ENCODE peak calls at places on chromosomes 12 and 14, in six cellular contexts. O is GM23338, J is GM23248, S is neural progenitor cell, L is PC-3, K is MM.1S. U is an unnamed sample. For H3F3A, the result is how much of the 10 kb centered on the place peaks cover.

GRCh38 chr12:60152756-60153155 is 556.9 kb downstream of the SLC16A7 start:
- DNase-seq in O (no peak), J (no peak), S (no peak), K (no peak), L (peak), U (no peak)

GRCh38 chr12:105522166-105522825 is 191.8 kb downstream of the C12orf75 start:
- DNase-seq in L (peak), J (peak), S (no peak), K (no peak), O (no peak), U (peak)

GRCh38 chr12:102119674-102120563 is at the start of the genes NUP37 and PARPBP:
- DNase-seq in S (peak), L (peak), O (peak), J (peak), K (peak), U (peak)

GRCh38 chr12:11650697-11651281 is 1.3 kb downstream of the ETV6 start:
- DNase-seq in J (peak), S (peak), K (peak), O (no peak), L (peak), U (no peak)

GRCh38 chr12:46711756-46712155 is 114.0 kb downstream of the SLC38A4 start:
- DNase-seq in L (no peak), J (peak), O (no peak), K (no peak), S (no peak), U (no peak)

GRCh38 chr12:104215638-104216297 is at the start of gene TXNRD1:
- DNase-seq in L (no peak), S (peak), K (peak), O (peak), J (peak), U (peak)

GRCh38 chr12:113040722-113041168 is 15.8 kb upstream of the DTX1 start:
- DNase-seq in K (no peak), L (peak), S (no peak), O (no peak), J (peak), U (peak)

GRCh38 chr12:128671528-128672042 is 152.2 kb downstream of the SLC15A4 start:
- DNase-seq in L (peak), S (no peak), J (no peak), O (peak), K (no peak), U (no peak)

GRCh38 chr12:101051901-101052550 is 158.0 kb downstream of the SLC5A8 start:
- DNase-seq in S (no peak), J (peak), K (no peak), O (no peak), L (peak), U (no peak)

GRCh38 chr12:95266250-95266649 is 48.6 kb downstream of the VEZT start:
- DNase-seq in K (no peak), S (no peak), J (no peak), O (no peak), L (no peak), U (no peak)

GRCh38 chr14:54589076-54589475 is 22.1 kb downstream of the SAMD4A start:
- DNase-seq in J (peak), S (no peak), O (no peak), K (no peak), L (peak), U (no peak)

GRCh38 chr12:64625243-64626077 is 15.2 kb downstream of the RASSF3 start:
- DNase-seq in K (no peak), L (peak), J (peak), O (no peak), S (no peak), U (peak)

GRCh38 chr12:115194448-115194847 is 510.5 kb upstream of the TBX3 start:
- DNase-seq in K (no peak), L (no peak), O (no peak), S (no peak), J (no peak), U (no peak)

GRCh38 chr14:24269910-24270536 is 1.4 kb downstream of the RABGGTA start:
- DNase-seq in S (no peak), J (no peak), L (no peak), K (no peak), O (no peak), U (no peak)

GRCh38 chr12:48940181-48940580 is 14.9 kb upstream of the FKBP11 start:
- DNase-seq in S (no peak), K (no peak), L (no peak), O (no peak), J (peak), U (no peak)

GRCh38 chr14:23008836-23009235 is 1.1 kb downstream of the C14orf93 start:
- DNase-seq in J (no peak), S (no peak), L (peak), O (no peak), K (peak), U (no peak)

GRCh38 chr12:91347686-91348085 is 165.1 kb upstream of the DCN start:
- DNase-seq in O (no peak), K (no peak), L (no peak), S (no peak), J (peak), U (no peak)
- H2AFZ ChIP-seq in O (no peak), K (no peak), L (no peak), S (no peak), J (peak), U (peak)

DNA sequence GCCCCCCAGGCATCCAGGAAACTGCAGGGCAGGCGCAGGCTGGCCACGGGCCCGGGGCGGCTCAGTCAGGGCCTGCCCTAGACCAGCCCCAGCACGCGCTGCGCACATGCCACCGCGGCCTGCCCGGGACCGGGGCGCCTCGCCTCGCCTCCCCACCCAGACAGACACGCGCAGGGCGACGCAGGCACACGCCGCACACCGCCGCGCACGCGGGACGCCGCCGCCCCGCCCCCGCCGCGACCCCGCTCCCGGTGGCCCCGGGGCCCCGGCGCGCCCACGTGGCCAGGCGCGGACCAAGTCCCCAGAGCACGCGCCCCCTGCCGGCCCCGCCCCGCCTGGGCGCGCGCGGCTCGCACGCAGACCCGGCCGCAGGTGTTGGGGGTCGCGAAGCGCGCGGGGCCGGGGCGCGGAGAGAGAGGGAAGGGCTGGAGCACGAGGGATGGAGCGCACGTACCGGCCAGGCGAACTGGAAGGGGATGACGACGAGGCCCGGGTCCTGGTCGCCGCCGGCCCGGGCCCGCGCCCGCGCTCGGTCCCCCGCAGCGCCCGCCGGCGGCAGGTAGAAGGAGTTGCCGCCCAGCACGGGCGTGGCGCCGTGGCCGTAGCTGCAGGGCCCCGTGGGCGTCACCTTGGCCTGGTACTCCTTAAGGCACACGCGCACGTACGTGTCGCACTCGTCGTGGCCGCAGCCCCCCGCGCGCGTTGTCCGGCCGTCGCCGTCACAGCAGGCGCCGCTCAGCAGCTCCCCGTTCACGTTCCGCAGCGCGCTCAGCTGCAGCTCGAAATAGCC is 1.1 kb downstream of the JAG2 start:
- DNase-seq in S (peak), K (no peak), L (peak), J (peak), O (peak), U (no peak)
- TF ChIP-seq EZH2 in S (peak), K (no peak), L (no peak), J (peak), O (peak), U (no peak)

GRCh38 chr12:122503783-122504590 is 3.3 kb upstream of the ZCCHC8 start:
- DNase-seq in K (no peak), O (no peak), S (no peak), L (no peak), J (no peak), U (no peak)

GRCh38 chr12:122505419-122506051 is 4.8 kb upstream of the ZCCHC8 start:
- DNase-seq in L (no peak), O (no peak), S (no peak), K (no peak), J (no peak), U (no peak)

GRCh38 chr12:122503147-122503751 is 2.5 kb upstream of the ZCCHC8 start:
- DNase-seq in S (no peak), L (no peak), O (no peak), K (no peak), J (no peak), U (no peak)

GRCh38 chr12:122508163-122508562 is 7.4 kb upstream of the ZCCHC8 start:
- DNase-seq in O (no peak), S (no peak), J (no peak), L (no peak), K (no peak), U (no peak)

DNA sequence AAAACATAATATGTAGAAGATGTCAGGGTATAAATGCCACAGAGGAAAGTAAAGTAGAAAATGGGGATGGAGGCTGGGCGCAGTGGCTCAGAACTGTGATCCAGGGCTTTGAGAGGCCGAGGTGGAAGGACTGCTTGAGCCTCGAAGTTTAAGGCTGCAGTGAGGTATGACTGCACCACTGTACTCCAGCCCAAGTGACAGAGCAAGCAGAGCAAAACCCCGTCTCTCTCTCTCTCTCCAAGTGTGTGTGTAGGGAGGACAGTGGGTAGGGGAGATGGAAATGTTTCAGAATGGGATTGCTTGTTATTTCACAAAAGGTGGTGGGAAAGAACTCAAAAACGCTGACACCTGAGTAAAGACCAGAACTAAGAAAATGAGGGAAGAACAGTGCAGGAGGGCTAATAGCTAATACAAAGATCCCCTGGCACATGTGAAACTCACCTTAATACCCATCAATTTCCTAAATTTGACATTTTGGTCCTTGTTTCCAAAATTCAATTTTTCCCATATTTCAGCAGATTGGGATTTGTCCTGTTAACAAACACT is 5.7 kb upstream of the ZCCHC8 start:
- DNase-seq in O (no peak), J (no peak), K (no peak), S (no peak), L (no peak), U (no peak)
- H3F3A ChIP-seq in O (half or more), J (half or more), K (under half), S (half or more), L (under half), U (half or more)

DNA sequence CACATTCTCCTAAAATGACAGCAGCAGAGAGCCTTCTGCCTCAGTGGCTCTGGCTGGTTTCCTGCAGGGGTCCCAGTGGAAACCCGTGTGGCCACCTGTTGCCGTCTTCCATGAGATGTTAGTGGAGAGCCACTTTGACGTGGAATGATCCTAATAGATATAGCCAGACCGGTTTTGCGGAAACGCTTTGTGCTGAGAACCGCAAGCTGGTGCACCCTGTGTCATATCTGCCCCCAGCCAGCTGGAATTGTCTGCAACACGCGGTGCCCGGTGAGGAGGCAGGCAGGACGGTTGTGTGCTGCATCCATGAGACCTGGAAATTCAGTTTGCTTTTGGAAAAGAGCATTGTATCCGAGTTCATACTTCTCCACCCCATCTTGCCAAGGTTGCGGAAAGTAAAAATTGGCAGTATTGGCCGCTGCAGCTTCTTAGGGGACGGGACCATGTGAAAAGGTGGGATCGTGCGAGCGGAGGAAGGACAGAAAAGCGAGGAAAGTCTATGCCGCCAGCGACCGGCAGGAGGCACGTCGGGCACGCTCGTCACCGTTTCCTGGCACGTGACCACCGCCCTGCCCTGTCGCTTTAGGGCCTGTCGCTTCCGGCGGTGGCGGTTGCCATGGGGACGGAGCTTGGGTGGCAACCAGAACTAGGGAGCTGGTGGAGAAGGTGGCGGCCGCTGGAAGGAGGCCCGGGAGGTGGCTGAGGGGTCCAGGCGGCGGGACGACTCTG is at the start of gene CFAP251:
- DNase-seq in J (peak), O (peak), L (peak), S (peak), K (peak), U (no peak)
- H2AFZ ChIP-seq in J (no peak), O (peak), L (no peak), S (no peak), K (peak), U (no peak)

GRCh38 chr12:12784911-12785814 is at the start of gene APOLD1:
- DNase-seq in K (no peak), O (peak), J (no peak), S (peak), L (no peak), U (no peak)
- TF ChIP-seq EZH2 in K (no peak), O (no peak), J (no peak), S (no peak), L (no peak), U (no peak)

GRCh38 chr14:96905065-96905464 is 107.9 kb downstream of the VRK1 start:
- DNase-seq in K (no peak), S (no peak), L (no peak), O (no peak), J (no peak), U (no peak)

GRCh38 chr14:96903444-96904023 is 106.4 kb downstream of the VRK1 start:
- DNase-seq in J (no peak), S (no peak), O (no peak), L (peak), K (no peak), U (no peak)

GRCh38 chr14:96902004-96902403 is 104.8 kb downstream of the VRK1 start:
- DNase-seq in L (no peak), S (no peak), K (no peak), O (no peak), J (no peak), U (no peak)

GRCh38 chr14:96904201-96904600 is 107.0 kb downstream of the VRK1 start:
- DNase-seq in O (no peak), S (no peak), L (peak), J (no peak), K (no peak), U (peak)

DNA sequence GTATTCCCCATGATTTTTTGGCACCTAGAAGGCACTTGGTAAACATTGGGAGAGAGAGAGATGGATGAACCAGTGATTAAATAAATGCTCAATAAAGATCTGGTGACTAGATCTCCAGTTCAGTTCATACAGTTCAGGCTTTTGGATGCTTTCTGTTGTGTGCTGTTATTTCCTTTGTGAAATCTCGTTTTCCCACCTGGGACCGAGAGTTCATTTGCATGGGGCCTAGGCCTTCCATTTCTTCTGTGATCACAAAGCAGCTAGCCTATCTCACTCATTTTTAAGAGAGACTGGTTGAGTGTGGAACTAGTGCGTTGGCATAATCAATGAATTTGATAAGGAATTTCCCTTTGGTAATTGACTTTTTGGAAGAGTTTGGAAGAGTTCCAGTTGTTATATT is 104.0 kb downstream of the VRK1 start:
- DNase-seq in K (peak), L (no peak), O (no peak), S (no peak), J (no peak), U (no peak)
- H3F3A ChIP-seq in K (under half), L (under half), O (under half), S (under half), J (under half), U (under half)

U was measured in PC-9.